ENCODE peak calls at places on chromosomes 7 and 10, in five cellular contexts. F is T-helper 9 cell, O is cardiac fibroblast, G is AML-193, I is substantia nigra. M is an unnamed sample.

GRCh38 chr10:125396651-125397050 is 236.3 kb upstream of the CTBP2 start:
- DNase-seq in F (no peak), I (no peak), O (no peak), G (no peak), M (no peak)

GRCh38 chr10:130495891-130496642 is 359.9 kb downstream of the GLRX3 start:
- DNase-seq in F (no peak), O (no peak), G (no peak), I (no peak), M (no peak)

GRCh38 chr10:119431768-119432135 is 110.8 kb downstream of the RGS10 start:
- DNase-seq in I (no peak), O (no peak), G (no peak), F (no peak), M (no peak)

GRCh38 chr10:10138685-10139084 is 879.0 kb upstream of the CELF2 start:
- DNase-seq in G (no peak), O (no peak), I (no peak), F (no peak), M (no peak)

GRCh38 chr7:69342154-69342884 is 256.0 kb upstream of the AUTS2 start:
- DNase-seq in I (no peak), O (no peak), F (no peak), G (no peak), M (no peak)

GRCh38 chr7:135320277-135320676 is 86.6 kb downstream of the STRA8 start:
- DNase-seq in I (no peak), O (peak; percentile 91), F (no peak), G (no peak), M (no peak)

GRCh38 chr7:80895056-80895455 is 23.8 kb downstream of the SEMA3C start:
- DNase-seq in I (no peak), O (no peak), F (no peak), G (no peak), M (no peak)

GRCh38 chr10:75379234-75379724 is 22.3 kb downstream of the ZNF503 start:
- DNase-seq in I (no peak), O (no peak), G (no peak), F (no peak), M (no peak)

GRCh38 chr7:16739863-16740622 is 13.5 kb upstream of the TSPAN13 start:
- DNase-seq in I (no peak), O (peak; percentile 94), G (no peak), F (no peak), M (no peak)

GRCh38 chr7:150800576-150801241 is at the start of gene TMEM176A:
- DNase-seq in F (no peak), G (no peak), O (no peak), I (no peak), M (no peak)

GRCh38 chr7:30168800-30169584 is 34.2 kb downstream of the MTURN start:
- DNase-seq in I (no peak), O (peak; percentile 86), G (no peak), F (no peak), M (no peak)

GRCh38 chr7:12066561-12066960 is 144.5 kb upstream of the TMEM106B start:
- DNase-seq in I (no peak), F (no peak), G (no peak), O (no peak), M (no peak)

GRCh38 chr7:133641436-133641835 is 388.6 kb downstream of the EXOC4 start:
- DNase-seq in F (no peak), G (no peak), O (no peak), I (no peak), M (no peak)

GRCh38 chr10:86827639-86828038 is 71.2 kb downstream of the BMPR1A start:
- DNase-seq in O (no peak), G (no peak), I (no peak), F (no peak), M (no peak)

GRCh38 chr10:128097783-128098182 is 28.4 kb downstream of the MKI67 start:
- DNase-seq in G (no peak), F (no peak), I (no peak), O (no peak), M (no peak)

GRCh38 chr7:112581529-112581928 is 100.7 kb downstream of the LSMEM1 start:
- DNase-seq in F (no peak), G (no peak), O (no peak), I (no peak), M (no peak)

GRCh38 chr10:21517134-21517982 is 8.1 kb downstream of the SKIDA1 start:
- DNase-seq in G (no peak), I (no peak), F (peak; percentile 23), O (peak; percentile 61), M (no peak)

GRCh38 chr10:8050561-8051108 is 3.9 kb upstream of the GATA3 start:
- DNase-seq in O (peak; percentile 44), F (no peak), I (no peak), G (no peak), M (peak; percentile 62)

GRCh38 chr10:127453706-127454105 is 95.4 kb upstream of the NPS start:
- DNase-seq in F (no peak), O (no peak), I (no peak), G (no peak), M (no peak)

GRCh38 chr7:55207423-55207822 is 157.7 kb upstream of the LANCL2 start:
- DNase-seq in G (no peak), I (no peak), F (no peak), O (no peak), M (no peak)

GRCh38 chr7:40298421-40298820 is 163.6 kb downstream of the SUGCT start:
- DNase-seq in I (no peak), O (peak; percentile 61), F (no peak), G (no peak), M (no peak)

GRCh38 chr7:156558198-156558597 is 82.4 kb upstream of the RNF32 start:
- DNase-seq in F (no peak), I (no peak), G (no peak), O (no peak), M (no peak)

GRCh38 chr7:24704311-24704710 is 53.0 kb downstream of the GSDME start:
- DNase-seq in I (no peak), G (no peak), O (no peak), F (no peak), M (no peak)

GRCh38 chr7:93092757-93093370 is 24.9 kb downstream of the SAMD9 start:
- DNase-seq in G (peak; percentile 33), I (no peak), O (peak; percentile 67), F (no peak), M (no peak)

GRCh38 chr7:44678096-44678467 is 70.6 kb upstream of the ZMIZ2 start:
- DNase-seq in F (no peak), O (peak; percentile 19), G (no peak), I (no peak), M (no peak)

GRCh38 chr7:196283-196682 is 3.9 kb downstream of the FAM20C start:
- DNase-seq in G (no peak), F (no peak), I (no peak), O (no peak), M (no peak)

GRCh38 chr7:28685291-28685659 is 272.9 kb downstream of the TRIL start:
- DNase-seq in O (no peak), G (no peak), F (no peak), I (no peak), M (no peak)

GRCh38 chr7:117270371-117270770 is 52.5 kb downstream of the WNT2 start:
- DNase-seq in G (no peak), F (no peak), I (no peak), O (no peak), M (no peak)

GRCh38 chr7:138032775-138033174 is 30.9 kb upstream of the CREB3L2 start:
- DNase-seq in F (no peak), I (no peak), O (peak; percentile 43), G (no peak), M (no peak)

GRCh38 chr7:151351967-151352366 is 10.4 kb downstream of the NUB1 start:
- DNase-seq in O (no peak), G (no peak), F (peak; percentile 54), I (no peak), M (no peak)

GRCh38 chr7:140229591-140230516 is 53.1 kb upstream of the KDM7A start:
- DNase-seq in O (no peak), I (no peak), F (peak; percentile 46), G (no peak), M (no peak)

GRCh38 chr10:48526371-48526821 is 78.5 kb downstream of the ARHGAP22 start:
- DNase-seq in G (no peak), O (peak; percentile 70), I (no peak), F (no peak), M (no peak)

GRCh38 chr10:96047004-96047649 is 3.7 kb downstream of the CCNJ start:
- DNase-seq in I (no peak), G (no peak), O (no peak), F (no peak), M (no peak)

GRCh38 chr7:53111061-53111460 is 75.6 kb downstream of the POM121L12 start:
- DNase-seq in G (no peak), I (no peak), F (no peak), O (peak; percentile 26), M (no peak)

GRCh38 chr7:44087914-44088838 is 5.8 kb upstream of the POLM start:
- DNase-seq in F (no peak), I (no peak), O (peak; percentile 91), G (no peak), M (no peak)

GRCh38 chr10:132337019-132337418 is 5.0 kb downstream of the LRRC27 start:
- DNase-seq in O (no peak), F (no peak), I (no peak), G (peak; percentile 28), M (no peak)

M was measured in progenitor cell of endocrine pancreas.